ENCODE peak calls at places on chromosomes 4 and X, in nine cellular contexts. One of them, this sample, is unnamed. For H3K4me1, the result is how much of the 10 kb centered on the place peaks cover.

GRCh38 chr4:17781072-17781830 is at the start of gene FAM184B:
- DNase-seq in thoracic aorta: no peak
- DNase-seq in tibial artery: no peak
- DNase-seq in mesendoderm: peak
- DNase-seq in cardiac muscle cell: peak
- DNase-seq in aorta: no peak
- DNase-seq in CD8-positive, alpha-beta memory T cell: no peak
- DNase-seq in IMR-90: no peak
- DNase-seq in Peyer's patch: no peak
- DNase-seq in this sample: no peak

GRCh38 chr4:170089743-170090666 is at the start of gene AADAT:
- DNase-seq in Peyer's patch: peak
- DNase-seq in CD8-positive, alpha-beta memory T cell: no peak
- DNase-seq in cardiac muscle cell: peak
- DNase-seq in tibial artery: peak
- DNase-seq in aorta: peak
- DNase-seq in IMR-90: peak
- DNase-seq in mesendoderm: peak
- DNase-seq in thoracic aorta: peak
- DNase-seq in this sample: no peak

GRCh38 chr4:13534344-13535063 is 9.8 kb downstream of the NKX3-2 start:
- DNase-seq in cardiac muscle cell: no peak
- DNase-seq in tibial artery: no peak
- DNase-seq in CD8-positive, alpha-beta memory T cell: no peak
- DNase-seq in mesendoderm: no peak
- DNase-seq in IMR-90: no peak
- DNase-seq in aorta: no peak
- DNase-seq in thoracic aorta: no peak
- DNase-seq in Peyer's patch: no peak
- DNase-seq in this sample: no peak

GRCh38 chr4:85431156-85431555 is 43.8 kb upstream of the ARHGAP24 start:
- DNase-seq in aorta: no peak
- DNase-seq in cardiac muscle cell: no peak
- DNase-seq in tibial artery: no peak
- DNase-seq in mesendoderm: no peak
- DNase-seq in CD8-positive, alpha-beta memory T cell: no peak
- DNase-seq in IMR-90: no peak
- DNase-seq in thoracic aorta: no peak
- DNase-seq in Peyer's patch: no peak
- DNase-seq in this sample: no peak

GRCh38 chr4:26772096-26772495 is 88.5 kb upstream of the STIM2 start:
- DNase-seq in tibial artery: no peak
- DNase-seq in thoracic aorta: no peak
- DNase-seq in mesendoderm: no peak
- DNase-seq in cardiac muscle cell: no peak
- DNase-seq in CD8-positive, alpha-beta memory T cell: no peak
- DNase-seq in IMR-90: no peak
- DNase-seq in aorta: no peak
- DNase-seq in Peyer's patch: no peak
- DNase-seq in this sample: no peak

GRCh38 chrX:32448320-32448719 is 763.0 kb downstream of the DMD start:
- DNase-seq in Peyer's patch: no peak
- DNase-seq in cardiac muscle cell: no peak
- DNase-seq in mesendoderm: no peak
- DNase-seq in IMR-90: no peak
- DNase-seq in thoracic aorta: no peak
- DNase-seq in CD8-positive, alpha-beta memory T cell: no peak
- DNase-seq in tibial artery: no peak
- DNase-seq in aorta: no peak
- DNase-seq in this sample: no peak

GRCh38 chr4:45621926-45622325 is 501.9 kb downstream of the GABRG1 start:
- DNase-seq in aorta: no peak
- DNase-seq in thoracic aorta: no peak
- DNase-seq in CD8-positive, alpha-beta memory T cell: no peak
- DNase-seq in Peyer's patch: no peak
- DNase-seq in tibial artery: no peak
- DNase-seq in IMR-90: no peak
- DNase-seq in cardiac muscle cell: no peak
- DNase-seq in mesendoderm: no peak
- DNase-seq in this sample: no peak

GRCh38 chr4:83191026-83191425 is 76.5 kb upstream of the PLAC8 start:
- DNase-seq in thoracic aorta: no peak
- DNase-seq in mesendoderm: no peak
- DNase-seq in IMR-90: no peak
- DNase-seq in cardiac muscle cell: no peak
- DNase-seq in tibial artery: no peak
- DNase-seq in aorta: no peak
- DNase-seq in CD8-positive, alpha-beta memory T cell: no peak
- DNase-seq in Peyer's patch: no peak
- DNase-seq in this sample: no peak

GRCh38 chrX:119755981-119756533 is 2.3 kb upstream of the SOWAHD start:
- DNase-seq in CD8-positive, alpha-beta memory T cell: peak
- DNase-seq in cardiac muscle cell: no peak
- DNase-seq in Peyer's patch: no peak
- DNase-seq in tibial artery: no peak
- DNase-seq in thoracic aorta: no peak
- DNase-seq in mesendoderm: no peak
- DNase-seq in aorta: no peak
- DNase-seq in IMR-90: peak
- DNase-seq in this sample: peak

GRCh38 chr4:71550220-71551190 is 211.7 kb downstream of the SLC4A4 start:
- DNase-seq in CD8-positive, alpha-beta memory T cell: no peak
- DNase-seq in tibial artery: no peak
- DNase-seq in IMR-90: peak
- DNase-seq in thoracic aorta: no peak
- DNase-seq in aorta: no peak
- DNase-seq in mesendoderm: peak
- DNase-seq in Peyer's patch: no peak
- DNase-seq in cardiac muscle cell: peak
- DNase-seq in this sample: no peak

GRCh38 chr4:40980318-40980883 is 230.6 kb downstream of the NSUN7 start:
- DNase-seq in mesendoderm: peak
- DNase-seq in aorta: no peak
- DNase-seq in thoracic aorta: no peak
- DNase-seq in cardiac muscle cell: peak
- DNase-seq in tibial artery: no peak
- DNase-seq in Peyer's patch: no peak
- DNase-seq in CD8-positive, alpha-beta memory T cell: no peak
- DNase-seq in IMR-90: no peak
- DNase-seq in this sample: no peak

GRCh38 chr4:175411251-175411650 is 400.8 kb downstream of the GPM6A start:
- DNase-seq in mesendoderm: no peak
- DNase-seq in thoracic aorta: no peak
- DNase-seq in cardiac muscle cell: no peak
- DNase-seq in aorta: no peak
- DNase-seq in tibial artery: no peak
- DNase-seq in CD8-positive, alpha-beta memory T cell: no peak
- DNase-seq in IMR-90: no peak
- DNase-seq in Peyer's patch: no peak
- DNase-seq in this sample: no peak

GRCh38 chr4:52263612-52264011 is 212.5 kb downstream of the SPATA18 start:
- DNase-seq in Peyer's patch: no peak
- DNase-seq in mesendoderm: no peak
- DNase-seq in CD8-positive, alpha-beta memory T cell: no peak
- DNase-seq in thoracic aorta: peak
- DNase-seq in cardiac muscle cell: no peak
- DNase-seq in IMR-90: no peak
- DNase-seq in tibial artery: no peak
- DNase-seq in aorta: no peak
- DNase-seq in this sample: no peak

GRCh38 chrX:110182865-110183264 is 135.0 kb downstream of the AMMECR1 start:
- DNase-seq in IMR-90: no peak
- DNase-seq in cardiac muscle cell: no peak
- DNase-seq in aorta: no peak
- DNase-seq in CD8-positive, alpha-beta memory T cell: no peak
- DNase-seq in Peyer's patch: no peak
- DNase-seq in tibial artery: no peak
- DNase-seq in thoracic aorta: no peak
- DNase-seq in mesendoderm: no peak
- DNase-seq in this sample: no peak

GRCh38 chr4:143421609-143422008 is 84.9 kb downstream of the GAB1 start:
- DNase-seq in aorta: no peak
- DNase-seq in IMR-90: no peak
- DNase-seq in thoracic aorta: no peak
- DNase-seq in mesendoderm: no peak
- DNase-seq in CD8-positive, alpha-beta memory T cell: no peak
- DNase-seq in Peyer's patch: no peak
- DNase-seq in cardiac muscle cell: no peak
- DNase-seq in tibial artery: no peak
- DNase-seq in this sample: no peak

GRCh38 chr4:168600796-168601583 is 104.1 kb downstream of the PALLD start:
- DNase-seq in Peyer's patch: no peak
- DNase-seq in thoracic aorta: no peak
- DNase-seq in mesendoderm: no peak
- DNase-seq in cardiac muscle cell: no peak
- DNase-seq in aorta: no peak
- DNase-seq in tibial artery: no peak
- DNase-seq in IMR-90: no peak
- DNase-seq in CD8-positive, alpha-beta memory T cell: no peak
- DNase-seq in this sample: no peak
- H3K27ac ChIP-seq in Peyer's patch: no peak
- H3K27ac ChIP-seq in thoracic aorta: no peak
- H3K27ac ChIP-seq in mesendoderm: no peak
- H3K27ac ChIP-seq in cardiac muscle cell: no peak
- H3K27ac ChIP-seq in aorta: no peak
- H3K27ac ChIP-seq in tibial artery: no peak
- H3K27ac ChIP-seq in IMR-90: no peak
- H3K27ac ChIP-seq in CD8-positive, alpha-beta memory T cell: no peak
- H3K27ac ChIP-seq in this sample: no peak

DNA sequence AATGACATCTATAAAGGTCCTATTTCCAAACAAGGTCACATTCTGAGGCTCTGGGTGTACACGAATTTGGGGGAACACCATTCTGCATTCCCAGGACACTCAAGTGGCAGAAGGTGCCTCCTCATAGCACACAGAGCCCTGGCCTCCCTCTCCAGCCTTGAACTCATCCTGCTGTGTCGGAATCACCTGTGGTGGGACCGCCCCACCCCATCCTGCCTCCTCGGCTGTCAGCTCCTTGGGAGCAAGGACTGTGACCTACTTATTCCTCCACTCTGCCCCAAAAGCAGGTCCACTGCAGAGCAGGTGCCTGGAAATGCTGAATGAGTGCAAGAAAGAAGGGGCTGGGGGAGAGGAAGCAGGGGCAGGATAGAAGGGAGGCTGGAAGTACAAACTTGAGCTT is 33.5 kb downstream of the HTRA3 start:
- DNase-seq in tibial artery: peak
- DNase-seq in aorta: peak
- DNase-seq in CD8-positive, alpha-beta memory T cell: no peak
- DNase-seq in cardiac muscle cell: no peak
- DNase-seq in thoracic aorta: no peak
- DNase-seq in Peyer's patch: peak
- DNase-seq in IMR-90: no peak
- DNase-seq in mesendoderm: no peak
- DNase-seq in this sample: no peak
- H3K4me3 ChIP-seq in tibial artery: no peak
- H3K4me3 ChIP-seq in aorta: no peak
- H3K4me3 ChIP-seq in CD8-positive, alpha-beta memory T cell: no peak
- H3K4me3 ChIP-seq in cardiac muscle cell: no peak
- H3K4me3 ChIP-seq in thoracic aorta: no peak
- H3K4me3 ChIP-seq in Peyer's patch: no peak
- H3K4me3 ChIP-seq in IMR-90: no peak
- H3K4me3 ChIP-seq in mesendoderm: no peak
- H3K4me3 ChIP-seq in this sample: no peak

DNA sequence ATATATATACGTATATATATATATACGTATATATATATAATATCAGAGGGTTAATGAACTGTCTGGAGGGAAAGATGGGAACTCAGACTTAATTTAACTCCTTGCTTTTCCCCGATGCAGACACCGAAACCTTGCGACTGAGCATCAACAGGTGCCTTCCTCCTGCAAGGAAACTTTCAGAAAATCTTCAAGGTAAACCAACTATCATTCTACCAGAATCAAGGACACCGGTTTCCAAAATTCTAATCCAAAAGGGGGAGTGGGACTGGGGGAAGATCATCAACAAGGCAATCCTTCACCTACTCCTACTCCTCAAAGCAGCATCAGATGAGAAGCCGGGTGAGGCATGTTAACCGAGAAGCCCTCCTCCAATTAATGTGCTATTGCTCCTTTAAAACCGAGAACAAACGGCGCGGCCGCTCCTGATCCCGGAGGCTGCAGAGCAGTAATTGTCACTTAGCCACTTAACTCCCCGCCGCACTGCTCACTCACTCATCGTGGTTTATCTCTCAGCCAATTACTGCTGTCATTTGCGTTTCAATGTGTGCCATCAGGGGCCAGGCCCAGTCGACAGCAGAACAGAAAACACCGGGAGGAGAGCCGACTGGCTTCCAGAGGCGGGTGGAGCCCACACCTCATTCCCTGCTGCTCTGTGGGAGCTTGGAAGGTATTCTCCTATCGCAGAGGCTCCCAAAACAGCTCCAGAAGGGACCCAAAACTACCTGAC is 61.7 kb downstream of the MAML3 start:
- DNase-seq in IMR-90: no peak
- DNase-seq in aorta: no peak
- DNase-seq in Peyer's patch: peak
- DNase-seq in CD8-positive, alpha-beta memory T cell: no peak
- DNase-seq in thoracic aorta: no peak
- DNase-seq in cardiac muscle cell: peak
- DNase-seq in tibial artery: no peak
- DNase-seq in mesendoderm: peak
- DNase-seq in this sample: no peak
- H3K4me1 ChIP-seq in IMR-90: under half
- H3K4me1 ChIP-seq in aorta: under half
- H3K4me1 ChIP-seq in Peyer's patch: under half
- H3K4me1 ChIP-seq in CD8-positive, alpha-beta memory T cell: under half
- H3K4me1 ChIP-seq in thoracic aorta: under half
- H3K4me1 ChIP-seq in cardiac muscle cell: half or more
- H3K4me1 ChIP-seq in tibial artery: half or more
- H3K4me1 ChIP-seq in mesendoderm: half or more
- H3K4me1 ChIP-seq in this sample: under half

GRCh38 chr4:4574052-4574451 is 32.2 kb upstream of the STX18 start:
- DNase-seq in thoracic aorta: no peak
- DNase-seq in aorta: no peak
- DNase-seq in cardiac muscle cell: no peak
- DNase-seq in IMR-90: no peak
- DNase-seq in Peyer's patch: no peak
- DNase-seq in mesendoderm: no peak
- DNase-seq in tibial artery: no peak
- DNase-seq in CD8-positive, alpha-beta memory T cell: no peak
- DNase-seq in this sample: no peak

GRCh38 chr4:4577359-4577875 is 35.6 kb upstream of the STX18 start:
- DNase-seq in CD8-positive, alpha-beta memory T cell: no peak
- DNase-seq in IMR-90: no peak
- DNase-seq in thoracic aorta: no peak
- DNase-seq in tibial artery: no peak
- DNase-seq in Peyer's patch: no peak
- DNase-seq in cardiac muscle cell: no peak
- DNase-seq in aorta: no peak
- DNase-seq in mesendoderm: no peak
- DNase-seq in this sample: no peak

GRCh38 chr4:4574792-4575191 is 32.9 kb upstream of the STX18 start:
- DNase-seq in mesendoderm: peak
- DNase-seq in tibial artery: no peak
- DNase-seq in CD8-positive, alpha-beta memory T cell: no peak
- DNase-seq in cardiac muscle cell: no peak
- DNase-seq in thoracic aorta: peak
- DNase-seq in IMR-90: peak
- DNase-seq in aorta: no peak
- DNase-seq in Peyer's patch: peak
- DNase-seq in this sample: peak

GRCh38 chr4:4572821-4573220 is 31.0 kb upstream of the STX18 start:
- DNase-seq in mesendoderm: no peak
- DNase-seq in cardiac muscle cell: no peak
- DNase-seq in CD8-positive, alpha-beta memory T cell: no peak
- DNase-seq in thoracic aorta: no peak
- DNase-seq in aorta: no peak
- DNase-seq in IMR-90: peak
- DNase-seq in Peyer's patch: no peak
- DNase-seq in tibial artery: no peak
- DNase-seq in this sample: no peak

GRCh38 chr4:4575284-4576211 is 33.7 kb upstream of the STX18 start:
- DNase-seq in IMR-90: peak
- DNase-seq in cardiac muscle cell: peak
- DNase-seq in Peyer's patch: peak
- DNase-seq in tibial artery: peak
- DNase-seq in mesendoderm: peak
- DNase-seq in aorta: peak
- DNase-seq in thoracic aorta: peak
- DNase-seq in CD8-positive, alpha-beta memory T cell: peak
- DNase-seq in this sample: peak
- H3K27ac ChIP-seq in IMR-90: peak
- H3K27ac ChIP-seq in cardiac muscle cell: no peak
- H3K27ac ChIP-seq in Peyer's patch: peak
- H3K27ac ChIP-seq in tibial artery: peak
- H3K27ac ChIP-seq in mesendoderm: no peak
- H3K27ac ChIP-seq in aorta: no peak
- H3K27ac ChIP-seq in thoracic aorta: peak
- H3K27ac ChIP-seq in CD8-positive, alpha-beta memory T cell: peak
- H3K27ac ChIP-seq in this sample: peak

This sample was measured in effector memory CD4-positive, alpha-beta T cell.